ENCODE peak calls at places on chromosome 9, in four cellular contexts. G, Q, I and Y are unnamed samples.

GRCh38 chr9:86735772-86736458 is 211.4 kb downstream of the GAS1 start:
- DNase-seq in G (no peak), Q (no peak), I (no peak), Y (no peak)

GRCh38 chr9:128713941-128714573 is 9.9 kb downstream of the ZDHHC12 start:
- DNase-seq in G (no peak), Q (no peak), I (no peak), Y (no peak)

GRCh38 chr9:106423575-106423974 is 439.4 kb upstream of the ZNF462 start:
- DNase-seq in G (no peak), Q (no peak), I (no peak), Y (no peak)

GRCh38 chr9:78074385-78075291 is 43.0 kb upstream of the GNAQ start:
- DNase-seq in G (no peak), Q (no peak), I (no peak), Y (no peak)

GRCh38 chr9:105244996-105245719 is 707 bp downstream of the SLC44A1 start:
- DNase-seq in G (no peak), Q (no peak), I (no peak), Y (peak)

GRCh38 chr9:114004221-114004716 is 73.8 kb downstream of the AMBP start:
- DNase-seq in G (no peak), Q (no peak), I (no peak), Y (no peak)

GRCh38 chr9:87337335-87338074 is 160.2 kb upstream of the DAPK1 start:
- DNase-seq in G (peak), Q (no peak), I (no peak), Y (no peak)

GRCh38 chr9:76215066-76215465 is 179.2 kb downstream of the RFK start:
- DNase-seq in G (no peak), Q (no peak), I (no peak), Y (no peak)

GRCh38 chr9:136124976-136125692 is 6.5 kb upstream of the TMEM250 start:
- DNase-seq in G (no peak), Q (no peak), I (no peak), Y (no peak)

GRCh38 chr9:136332482-136332983 is 5.2 kb downstream of the GPSM1 start:
- DNase-seq in G (no peak), Q (no peak), I (no peak), Y (no peak)

GRCh38 chr9:127066775-127067111 is 55.7 kb downstream of the ANGPTL2 start:
- DNase-seq in G (no peak), Q (no peak), I (no peak), Y (no peak)

GRCh38 chr9:130138791-130139190 is 33.4 kb upstream of the NCS1 start:
- DNase-seq in G (peak), Q (no peak), I (no peak), Y (no peak)

GRCh38 chr9:130139251-130139650 is 33.0 kb upstream of the NCS1 start:
- DNase-seq in G (no peak), Q (no peak), I (no peak), Y (no peak)

GRCh38 chr9:130142635-130143034 is 29.6 kb upstream of the NCS1 start:
- DNase-seq in G (no peak), Q (no peak), I (no peak), Y (no peak)

GRCh38 chr9:130137870-130138653 is 34.1 kb upstream of the NCS1 start:
- DNase-seq in G (peak), Q (no peak), I (no peak), Y (no peak)

GRCh38 chr9:130140701-130141100 is 31.5 kb upstream of the NCS1 start:
- DNase-seq in G (no peak), Q (no peak), I (no peak), Y (no peak)
- TF ChIP-seq FOXK2 in G (no peak), Q (no peak), I (no peak), Y (no peak)

GRCh38 chr9:32672478-32672877 is 37.0 kb upstream of the TAF1L start:
- DNase-seq in G (no peak), Q (no peak), I (no peak), Y (no peak)
- TF ChIP-seq FOXM1 in G (no peak), Q (no peak), I (no peak), Y (no peak)

GRCh38 chr9:69516353-69517322 is 155.5 kb downstream of the APBA1 start:
- DNase-seq in G (no peak), Q (no peak), I (no peak), Y (no peak)
- TF ChIP-seq FOXK2 in G (no peak), Q (no peak), I (no peak), Y (no peak)

GRCh38 chr9:90002299-90003045 is 397.7 kb downstream of the GADD45G start:
- DNase-seq in G (no peak), Q (no peak), I (no peak), Y (no peak)
- TF ChIP-seq FOXM1 in G (no peak), Q (no peak), I (no peak), Y (no peak)

GRCh38 chr9:9753266-9753665 is 859.5 kb downstream of the PTPRD start:
- DNase-seq in G (no peak), Q (no peak), I (no peak), Y (no peak)

GRCh38 chr9:9754186-9754585 is 858.6 kb downstream of the PTPRD start:
- DNase-seq in G (no peak), Q (no peak), I (no peak), Y (no peak)

GRCh38 chr9:9750719-9751118 is 862.1 kb downstream of the PTPRD start:
- DNase-seq in G (no peak), Q (no peak), I (no peak), Y (no peak)

GRCh38 chr9:9751996-9752395 is 860.8 kb downstream of the PTPRD start:
- DNase-seq in G (no peak), Q (no peak), I (no peak), Y (no peak)

DNA sequence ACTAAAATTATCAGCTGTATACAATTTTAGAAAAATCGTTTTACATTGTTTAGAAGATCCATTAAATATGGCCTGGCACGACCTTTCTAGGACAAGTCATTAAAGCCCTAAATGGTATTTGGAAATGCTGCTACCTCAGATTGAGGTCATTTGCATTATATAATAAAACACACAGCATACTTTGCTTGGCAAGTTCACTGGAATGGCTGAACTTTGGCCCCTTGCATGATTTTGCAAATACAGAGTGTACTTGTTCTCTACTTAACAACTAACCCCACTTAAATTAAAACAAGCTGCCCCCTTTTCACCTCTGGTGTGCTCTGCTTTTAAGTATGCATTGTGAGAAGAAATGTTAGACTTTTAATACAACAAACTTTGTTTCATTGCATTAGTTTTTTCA is 860.1 kb downstream of the PTPRD start:
- DNase-seq in G (no peak), Q (peak), I (no peak), Y (no peak)
- TF ChIP-seq FOXK2 in G (no peak), Q (no peak), I (no peak), Y (no peak)

GRCh38 chr9:72268961-72269360 is 96.0 kb downstream of the ZFAND5 start:
- DNase-seq in G (no peak), Q (no peak), I (no peak), Y (no peak)

GRCh38 chr9:72276429-72276828 is 88.6 kb downstream of the ZFAND5 start:
- DNase-seq in G (no peak), Q (no peak), I (no peak), Y (no peak)

GRCh38 chr9:72274916-72275315 is 90.1 kb downstream of the ZFAND5 start:
- DNase-seq in G (no peak), Q (no peak), I (no peak), Y (no peak)

GRCh38 chr9:72271617-72272478 is 93.2 kb downstream of the ZFAND5 start:
- DNase-seq in G (peak), Q (peak), I (no peak), Y (peak)
- TF ChIP-seq FOXM1 in G (no peak), Q (no peak), I (no peak), Y (no peak)

GRCh38 chr9:124182741-124183140 is 75.0 kb upstream of the NEK6 start:
- DNase-seq in G (no peak), Q (no peak), I (no peak), Y (no peak)
- TF ChIP-seq FOXK2 in G (no peak), Q (no peak), I (no peak), Y (no peak)

GRCh38 chr9:38160613-38161215 is 91.7 kb upstream of the SHB start:
- DNase-seq in G (peak), Q (peak), I (no peak), Y (peak)
- TF ChIP-seq FOXM1 in G (no peak), Q (no peak), I (no peak), Y (no peak)

DNA sequence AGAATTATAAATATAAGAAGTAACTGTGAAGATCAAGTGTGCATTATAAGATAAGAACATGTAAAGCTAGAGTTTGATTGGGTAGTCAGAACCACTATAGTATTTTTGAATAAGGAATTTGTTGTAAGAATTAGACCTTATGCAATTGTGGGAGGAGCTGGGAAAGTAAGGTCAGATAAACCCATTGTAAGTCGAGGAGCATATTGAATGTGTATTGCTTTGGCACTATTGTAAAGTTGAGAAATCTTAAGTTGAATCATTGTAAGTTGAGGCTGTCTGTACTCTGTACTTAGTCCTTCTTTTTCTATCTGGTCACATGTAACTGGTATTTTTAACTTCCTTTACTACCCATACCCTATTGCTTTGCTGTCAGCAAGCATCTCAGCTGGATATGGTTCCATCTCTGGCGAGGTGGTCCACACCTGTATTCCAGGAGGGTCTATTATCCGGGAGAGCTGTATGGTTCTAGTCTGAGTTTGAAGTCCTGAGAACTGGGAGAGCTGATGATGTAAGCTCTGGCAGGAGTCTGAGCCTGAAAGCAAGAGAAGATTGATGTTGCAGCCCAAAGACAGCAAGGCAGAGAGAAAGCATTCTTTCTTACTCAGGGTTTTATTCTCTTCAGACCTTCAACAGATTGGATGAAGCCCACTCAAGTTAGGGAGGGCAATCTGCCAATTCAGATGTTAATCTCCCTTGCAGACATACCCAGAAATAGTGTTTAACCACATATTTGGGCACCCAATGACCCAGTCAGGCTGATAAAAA is 158.9 kb downstream of the CCDC171 start:
- DNase-seq in G (no peak), Q (no peak), I (no peak), Y (no peak)
- TF ChIP-seq FOXK2 in G (no peak), Q (no peak), I (no peak), Y (no peak)